ENCODE peak calls at places on chromosomes 16 and 17, in five cellular contexts. K is stimulated activated CD4-positive, alpha-beta T cell treated with anti-CD3 and anti-CD28 coated beads, Interleukin-2, amount 100 ng/mL, for 48 hours; Z is NCI-H446 treated with DMSO at 0.1 percent for 48 hours; P is DMS79; L is NCI-H2081 treated with DMSO at 0.1 percent for 48 hours. F is an unnamed sample.

GRCh38 chr17:7549401-7550055 is 670 bp downstream of the TNFSF12 start:
- DNase-seq in K (peak; percentile 27), Z (no peak), P (no peak), L (no peak), F (no peak)

GRCh38 chr17:63950940-63951907 is 19.1 kb upstream of the CD79B start:
- DNase-seq in K (no peak), Z (no peak), P (no peak), L (no peak), F (no peak)

GRCh38 chr17:44830359-44831269 is 527 bp upstream of the GJC1 start:
- DNase-seq in K (peak; percentile 7), Z (no peak), P (no peak), L (no peak), F (no peak)

GRCh38 chr17:17214646-17215436 is 8.7 kb upstream of the PLD6 start:
- DNase-seq in K (no peak), Z (no peak), P (no peak), L (no peak), F (no peak)

GRCh38 chr17:6536053-6536452 is 20.3 kb downstream of the PITPNM3 start:
- DNase-seq in K (no peak), Z (no peak), P (no peak), L (no peak), F (no peak)

GRCh38 chr16:14056970-14057369 is 14.1 kb upstream of the MRTFB start:
- DNase-seq in K (no peak), Z (no peak), P (no peak), L (no peak), F (peak; percentile 57)

GRCh38 chr17:60604686-60605334 is 4.8 kb downstream of the PPM1D start:
- DNase-seq in K (no peak), Z (peak; percentile 78), P (no peak), L (no peak), F (peak; percentile 67)

GRCh38 chr17:76078859-76079576 is at the start of gene ZACN:
- DNase-seq in K (no peak), Z (no peak), P (peak; percentile 87), L (no peak), F (no peak)

GRCh38 chr17:60390881-60391418 is 983 bp downstream of the USP32 start:
- DNase-seq in K (peak; percentile 12), Z (peak; percentile 12), P (no peak), L (no peak), F (peak; percentile 39)

GRCh38 chr17:29933379-29933778 is 3.4 kb upstream of the SSH2 start:
- DNase-seq in K (no peak), Z (no peak), P (no peak), L (no peak), F (peak; percentile 43)